ENCODE peak calls at places on chromosomes 11 and 22, in eight cellular contexts. One of them, this sample, is unnamed.

GRCh38 chr11:59102259-59102765 is 4.7 kb upstream of the FAM111B start:
- DNase-seq in hippocampal formation: no peak
- DNase-seq in activated CD4-positive, alpha-beta T cell treated with anti-CD3 and anti-CD28 coated beads, Interleukin-2, amount 50 U/mL, for 24 hours: peak; percentile 30
- DNase-seq in NCI-H1417: peak; percentile 88
- DNase-seq in LHCN-M2: peak; percentile 53
- DNase-seq in HEK293T: peak; percentile 12
- DNase-seq in IMR-90: peak; percentile 13
- DNase-seq in GM03348: peak; percentile 65
- DNase-seq in this sample: no peak

GRCh38 chr22:39317756-39318506 is 1.5 kb downstream of the RPL3 start:
- DNase-seq in hippocampal formation: no peak
- DNase-seq in activated CD4-positive, alpha-beta T cell treated with anti-CD3 and anti-CD28 coated beads, Interleukin-2, amount 50 U/mL, for 24 hours: no peak
- DNase-seq in NCI-H1417: no peak
- DNase-seq in LHCN-M2: peak; percentile 63
- DNase-seq in HEK293T: no peak
- DNase-seq in IMR-90: peak; percentile 61
- DNase-seq in GM03348: no peak
- DNase-seq in this sample: no peak

GRCh38 chr11:69231466-69232018 is 62.4 kb upstream of the MYEOV start:
- DNase-seq in hippocampal formation: no peak
- DNase-seq in activated CD4-positive, alpha-beta T cell treated with anti-CD3 and anti-CD28 coated beads, Interleukin-2, amount 50 U/mL, for 24 hours: no peak
- DNase-seq in NCI-H1417: no peak
- DNase-seq in LHCN-M2: no peak
- DNase-seq in HEK293T: no peak
- DNase-seq in IMR-90: no peak
- DNase-seq in GM03348: no peak
- DNase-seq in this sample: no peak

GRCh38 chr11:128260398-128260797 is 327.0 kb downstream of the ETS1 start:
- DNase-seq in hippocampal formation: no peak
- DNase-seq in activated CD4-positive, alpha-beta T cell treated with anti-CD3 and anti-CD28 coated beads, Interleukin-2, amount 50 U/mL, for 24 hours: no peak
- DNase-seq in NCI-H1417: no peak
- DNase-seq in LHCN-M2: no peak
- DNase-seq in HEK293T: no peak
- DNase-seq in IMR-90: no peak
- DNase-seq in GM03348: no peak
- DNase-seq in this sample: no peak

GRCh38 chr11:94011478-94011877 is 9.7 kb upstream of the HEPHL1 start:
- DNase-seq in hippocampal formation: no peak
- DNase-seq in activated CD4-positive, alpha-beta T cell treated with anti-CD3 and anti-CD28 coated beads, Interleukin-2, amount 50 U/mL, for 24 hours: no peak
- DNase-seq in NCI-H1417: no peak
- DNase-seq in LHCN-M2: no peak
- DNase-seq in HEK293T: no peak
- DNase-seq in IMR-90: no peak
- DNase-seq in GM03348: no peak
- DNase-seq in this sample: no peak

GRCh38 chr11:71188073-71188472 is 64.3 kb downstream of the SHANK2 start:
- DNase-seq in hippocampal formation: no peak
- DNase-seq in activated CD4-positive, alpha-beta T cell treated with anti-CD3 and anti-CD28 coated beads, Interleukin-2, amount 50 U/mL, for 24 hours: no peak
- DNase-seq in NCI-H1417: no peak
- DNase-seq in LHCN-M2: no peak
- DNase-seq in HEK293T: no peak
- DNase-seq in IMR-90: no peak
- DNase-seq in GM03348: no peak
- DNase-seq in this sample: no peak

GRCh38 chr11:130648601-130649000 is 200.2 kb downstream of the ADAMTS15 start:
- DNase-seq in hippocampal formation: no peak
- DNase-seq in activated CD4-positive, alpha-beta T cell treated with anti-CD3 and anti-CD28 coated beads, Interleukin-2, amount 50 U/mL, for 24 hours: no peak
- DNase-seq in NCI-H1417: no peak
- DNase-seq in LHCN-M2: no peak
- DNase-seq in HEK293T: no peak
- DNase-seq in IMR-90: no peak
- DNase-seq in GM03348: no peak
- DNase-seq in this sample: no peak

GRCh38 chr22:17271711-17272451 is 52.6 kb upstream of the ADA2 start:
- DNase-seq in hippocampal formation: no peak
- DNase-seq in activated CD4-positive, alpha-beta T cell treated with anti-CD3 and anti-CD28 coated beads, Interleukin-2, amount 50 U/mL, for 24 hours: no peak
- DNase-seq in NCI-H1417: no peak
- DNase-seq in LHCN-M2: no peak
- DNase-seq in HEK293T: no peak
- DNase-seq in IMR-90: no peak
- DNase-seq in GM03348: no peak
- DNase-seq in this sample: no peak

GRCh38 chr11:34208266-34209135 is 103.1 kb downstream of the NAT10 start:
- DNase-seq in hippocampal formation: no peak
- DNase-seq in activated CD4-positive, alpha-beta T cell treated with anti-CD3 and anti-CD28 coated beads, Interleukin-2, amount 50 U/mL, for 24 hours: no peak
- DNase-seq in NCI-H1417: no peak
- DNase-seq in LHCN-M2: no peak
- DNase-seq in HEK293T: no peak
- DNase-seq in IMR-90: peak; percentile 39
- DNase-seq in GM03348: no peak
- DNase-seq in this sample: no peak

GRCh38 chr22:47816121-47816915 is 1053.9 kb downstream of the TBC1D22A start:
- DNase-seq in hippocampal formation: no peak
- DNase-seq in activated CD4-positive, alpha-beta T cell treated with anti-CD3 and anti-CD28 coated beads, Interleukin-2, amount 50 U/mL, for 24 hours: no peak
- DNase-seq in NCI-H1417: no peak
- DNase-seq in LHCN-M2: no peak
- DNase-seq in HEK293T: no peak
- DNase-seq in IMR-90: no peak
- DNase-seq in GM03348: no peak
- DNase-seq in this sample: no peak

GRCh38 chr11:37926772-37927171 is 1328.7 kb upstream of the RAG2 start:
- DNase-seq in hippocampal formation: no peak
- DNase-seq in activated CD4-positive, alpha-beta T cell treated with anti-CD3 and anti-CD28 coated beads, Interleukin-2, amount 50 U/mL, for 24 hours: no peak
- DNase-seq in NCI-H1417: no peak
- DNase-seq in LHCN-M2: no peak
- DNase-seq in HEK293T: no peak
- DNase-seq in IMR-90: no peak
- DNase-seq in GM03348: no peak
- DNase-seq in this sample: no peak

GRCh38 chr11:116613201-116613910 is 159.4 kb downstream of the BUD13 start:
- DNase-seq in hippocampal formation: no peak
- DNase-seq in activated CD4-positive, alpha-beta T cell treated with anti-CD3 and anti-CD28 coated beads, Interleukin-2, amount 50 U/mL, for 24 hours: no peak
- DNase-seq in NCI-H1417: peak; percentile 28
- DNase-seq in LHCN-M2: no peak
- DNase-seq in HEK293T: no peak
- DNase-seq in IMR-90: no peak
- DNase-seq in GM03348: no peak
- DNase-seq in this sample: no peak

GRCh38 chr11:45333506-45333971 is 47.4 kb upstream of the SYT13 start:
- DNase-seq in hippocampal formation: no peak
- DNase-seq in activated CD4-positive, alpha-beta T cell treated with anti-CD3 and anti-CD28 coated beads, Interleukin-2, amount 50 U/mL, for 24 hours: no peak
- DNase-seq in NCI-H1417: peak; percentile 57
- DNase-seq in LHCN-M2: peak; percentile 47
- DNase-seq in HEK293T: peak; percentile 40
- DNase-seq in IMR-90: peak; percentile 65
- DNase-seq in GM03348: peak; percentile 41
- DNase-seq in this sample: no peak

GRCh38 chr11:72413914-72414628 is 20.3 kb downstream of the CLPB start:
- DNase-seq in hippocampal formation: peak; percentile 34
- DNase-seq in activated CD4-positive, alpha-beta T cell treated with anti-CD3 and anti-CD28 coated beads, Interleukin-2, amount 50 U/mL, for 24 hours: peak; percentile 57
- DNase-seq in NCI-H1417: peak; percentile 96
- DNase-seq in LHCN-M2: peak; percentile 77
- DNase-seq in HEK293T: peak; percentile 84
- DNase-seq in IMR-90: peak; percentile 76
- DNase-seq in GM03348: peak; percentile 91
- DNase-seq in this sample: peak; percentile 30

GRCh38 chr11:2214527-2215229 is 43.1 kb upstream of the TH start:
- DNase-seq in hippocampal formation: no peak
- DNase-seq in activated CD4-positive, alpha-beta T cell treated with anti-CD3 and anti-CD28 coated beads, Interleukin-2, amount 50 U/mL, for 24 hours: no peak
- DNase-seq in NCI-H1417: peak; percentile 54
- DNase-seq in LHCN-M2: no peak
- DNase-seq in HEK293T: no peak
- DNase-seq in IMR-90: no peak
- DNase-seq in GM03348: peak; percentile 10
- DNase-seq in this sample: no peak

GRCh38 chr11:69655479-69656394 is 14.8 kb downstream of the CCND1 start:
- DNase-seq in hippocampal formation: no peak
- DNase-seq in activated CD4-positive, alpha-beta T cell treated with anti-CD3 and anti-CD28 coated beads, Interleukin-2, amount 50 U/mL, for 24 hours: no peak
- DNase-seq in NCI-H1417: no peak
- DNase-seq in LHCN-M2: peak; percentile 51
- DNase-seq in HEK293T: no peak
- DNase-seq in IMR-90: peak; percentile 36
- DNase-seq in GM03348: no peak
- DNase-seq in this sample: no peak

GRCh38 chr11:132910016-132910760 is 622.1 kb downstream of the OPCML start:
- DNase-seq in hippocampal formation: peak; percentile 21
- DNase-seq in activated CD4-positive, alpha-beta T cell treated with anti-CD3 and anti-CD28 coated beads, Interleukin-2, amount 50 U/mL, for 24 hours: no peak
- DNase-seq in NCI-H1417: no peak
- DNase-seq in LHCN-M2: no peak
- DNase-seq in HEK293T: no peak
- DNase-seq in IMR-90: no peak
- DNase-seq in GM03348: no peak
- DNase-seq in this sample: no peak

GRCh38 chr11:116471608-116472007 is 301.2 kb downstream of the BUD13 start:
- DNase-seq in hippocampal formation: no peak
- DNase-seq in activated CD4-positive, alpha-beta T cell treated with anti-CD3 and anti-CD28 coated beads, Interleukin-2, amount 50 U/mL, for 24 hours: no peak
- DNase-seq in NCI-H1417: no peak
- DNase-seq in LHCN-M2: no peak
- DNase-seq in HEK293T: no peak
- DNase-seq in IMR-90: peak; percentile 3
- DNase-seq in GM03348: peak; percentile 11
- DNase-seq in this sample: no peak

GRCh38 chr22:34902335-34902734 is 163.6 kb upstream of the ISX start:
- DNase-seq in hippocampal formation: no peak
- DNase-seq in activated CD4-positive, alpha-beta T cell treated with anti-CD3 and anti-CD28 coated beads, Interleukin-2, amount 50 U/mL, for 24 hours: no peak
- DNase-seq in NCI-H1417: no peak
- DNase-seq in LHCN-M2: no peak
- DNase-seq in HEK293T: no peak
- DNase-seq in IMR-90: no peak
- DNase-seq in GM03348: no peak
- DNase-seq in this sample: no peak

This sample was measured in activated naive CD4-positive, alpha-beta T cell.